ENCODE peak calls at places on chromosome 20, in nine cellular contexts. A is HCT116, F is esophagus squamous epithelium, Q is mammary epithelial cell, D is MM.1S, J is ovary, Z is A549, O is neural progenitor cell, L is thoracic aorta. X is an unnamed sample. For H3K4me1, the result is how much of the 10 kb centered on the place peaks cover.

GRCh38 chr20:17590245-17590644 is 20.4 kb downstream of the DSTN start:
- DNase-seq in Q (no peak), O (no peak), A (no peak), Z (no peak), D (no peak), L (no peak), F (no peak), J (no peak), X (no peak)

GRCh38 chr20:13125486-13125885 is 95.6 kb upstream of the ISM1 start:
- DNase-seq in A (no peak), F (no peak), D (no peak), L (no peak), Q (no peak), J (no peak), O (no peak), Z (no peak), X (no peak)

GRCh38 chr20:43904195-43904594 is 10.5 kb upstream of the TOX2 start:
- DNase-seq in J (no peak), A (no peak), F (no peak), Z (no peak), L (no peak), O (peak), Q (no peak), D (no peak), X (no peak)

GRCh38 chr20:32378461-32378860 is 20.3 kb downstream of the ASXL1 start:
- DNase-seq in Q (no peak), O (no peak), F (no peak), L (no peak), J (no peak), A (no peak), Z (no peak), D (no peak), X (no peak)

GRCh38 chr20:1775117-1775516 is 117.5 kb upstream of the SIRPG start:
- DNase-seq in Q (peak), O (no peak), J (no peak), D (no peak), Z (no peak), L (no peak), A (no peak), F (no peak), X (no peak)

GRCh38 chr20:1388706-1389483 is 4.0 kb downstream of the FKBP1A start:
- DNase-seq in Z (no peak), F (no peak), O (no peak), A (no peak), L (no peak), J (no peak), Q (no peak), D (no peak), X (no peak)

GRCh38 chr20:19789446-19789845 is 31.4 kb downstream of the RIN2 start:
- DNase-seq in Z (peak), D (no peak), A (no peak), J (no peak), O (peak), Q (no peak), L (no peak), F (no peak), X (no peak)

GRCh38 chr20:12715371-12715770 is 293.4 kb upstream of the SPTLC3 start:
- DNase-seq in L (no peak), D (no peak), Z (no peak), A (no peak), Q (peak), O (no peak), F (no peak), J (no peak), X (no peak)

GRCh38 chr20:57589123-57589727 is 28.3 kb downstream of the PCK1 start:
- DNase-seq in D (no peak), Z (no peak), A (no peak), L (no peak), Q (no peak), J (no peak), F (no peak), O (no peak), X (no peak)

GRCh38 chr20:1867495-1868260 is 27.5 kb upstream of the SIRPA start:
- DNase-seq in A (no peak), O (no peak), J (no peak), Z (no peak), F (no peak), Q (no peak), D (no peak), L (no peak), X (no peak)

GRCh38 chr20:46093531-46093930 is 3.8 kb upstream of the NCOA5 start:
- DNase-seq in L (no peak), O (no peak), Q (peak), D (no peak), A (no peak), J (no peak), Z (no peak), F (no peak), X (no peak)

GRCh38 chr20:34578040-34578439 is 19.5 kb downstream of the MAP1LC3A start:
- DNase-seq in A (no peak), O (no peak), F (no peak), D (no peak), Z (no peak), J (no peak), L (no peak), Q (no peak), X (no peak)

GRCh38 chr20:25280051-25280573 is 32.2 kb downstream of the PYGB start:
- DNase-seq in J (peak), Z (no peak), D (no peak), Q (no peak), F (no peak), O (no peak), L (no peak), A (no peak), X (peak)

GRCh38 chr20:16007164-16007563 is 566.1 kb downstream of the KIF16B start:
- DNase-seq in A (no peak), F (no peak), Z (no peak), D (peak), Q (no peak), O (no peak), L (no peak), J (no peak), X (no peak)

GRCh38 chr20:5058873-5059272 is 57.6 kb upstream of the SLC23A2 start:
- DNase-seq in J (no peak), D (no peak), L (no peak), A (no peak), F (no peak), O (no peak), Z (no peak), Q (no peak), X (no peak)
- H3K4me1 ChIP-seq in J (under half), D (under half), L (under half), A (under half), F (under half), O (under half), Z (under half), Q (under half), X (under half)

GRCh38 chr20:22386300-22386623 is 198.1 kb downstream of the FOXA2 start:
- DNase-seq in F (no peak), A (no peak), D (no peak), O (no peak), J (no peak), Q (no peak), L (no peak), Z (no peak), X (no peak)

GRCh38 chr20:22387452-22387851 is 196.9 kb downstream of the FOXA2 start:
- DNase-seq in J (no peak), A (no peak), F (no peak), Z (no peak), O (no peak), D (no peak), L (no peak), Q (peak), X (no peak)

GRCh38 chr20:22384978-22385377 is 199.4 kb downstream of the FOXA2 start:
- DNase-seq in D (no peak), F (no peak), A (no peak), J (no peak), O (no peak), Q (no peak), Z (no peak), L (no peak), X (no peak)

GRCh38 chr20:22383156-22383555 is 201.2 kb downstream of the FOXA2 start:
- DNase-seq in Z (no peak), L (no peak), F (no peak), Q (no peak), D (no peak), O (no peak), J (no peak), A (no peak), X (no peak)

DNA sequence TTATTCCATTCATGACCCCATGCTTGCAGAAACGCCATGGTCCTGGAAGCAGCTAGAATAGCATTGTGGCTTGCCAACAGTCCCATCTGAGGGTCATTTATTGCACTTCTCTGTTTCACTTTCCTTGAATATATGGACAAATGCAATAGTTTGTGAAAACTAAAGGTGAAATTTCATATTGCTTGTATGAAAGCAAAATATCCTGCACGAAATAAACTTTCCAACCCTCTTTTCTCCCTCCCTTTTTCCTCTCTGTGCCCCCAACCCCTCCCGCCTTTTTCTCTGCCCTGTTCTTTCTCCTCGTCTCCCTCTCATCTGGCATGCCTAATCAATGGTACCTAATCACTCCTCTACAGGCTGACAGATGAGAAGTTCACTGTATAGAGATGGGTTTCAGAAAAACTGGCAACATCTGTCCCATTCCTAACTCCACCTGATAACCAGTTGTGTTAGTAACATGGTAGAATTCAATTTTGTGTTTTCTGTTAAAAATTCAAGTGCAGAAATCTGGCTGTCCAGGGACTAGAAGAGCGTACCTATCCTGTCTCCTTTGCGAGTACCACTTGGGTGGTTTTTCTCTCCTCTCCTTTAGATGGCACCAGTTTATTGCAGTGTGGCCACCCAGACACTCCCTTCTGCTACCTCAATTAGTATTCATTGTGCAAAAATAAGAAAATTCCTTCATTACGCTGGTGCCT is 198.6 kb downstream of the FOXA2 start:
- DNase-seq in F (no peak), A (no peak), D (no peak), J (no peak), Z (peak), Q (peak), O (peak), L (no peak), X (no peak)
- TF ChIP-seq CTCF in F (no peak), A (peak), D (peak), J (no peak), Z (peak), Q (peak), O (peak), L (no peak), X (no peak)

DNA sequence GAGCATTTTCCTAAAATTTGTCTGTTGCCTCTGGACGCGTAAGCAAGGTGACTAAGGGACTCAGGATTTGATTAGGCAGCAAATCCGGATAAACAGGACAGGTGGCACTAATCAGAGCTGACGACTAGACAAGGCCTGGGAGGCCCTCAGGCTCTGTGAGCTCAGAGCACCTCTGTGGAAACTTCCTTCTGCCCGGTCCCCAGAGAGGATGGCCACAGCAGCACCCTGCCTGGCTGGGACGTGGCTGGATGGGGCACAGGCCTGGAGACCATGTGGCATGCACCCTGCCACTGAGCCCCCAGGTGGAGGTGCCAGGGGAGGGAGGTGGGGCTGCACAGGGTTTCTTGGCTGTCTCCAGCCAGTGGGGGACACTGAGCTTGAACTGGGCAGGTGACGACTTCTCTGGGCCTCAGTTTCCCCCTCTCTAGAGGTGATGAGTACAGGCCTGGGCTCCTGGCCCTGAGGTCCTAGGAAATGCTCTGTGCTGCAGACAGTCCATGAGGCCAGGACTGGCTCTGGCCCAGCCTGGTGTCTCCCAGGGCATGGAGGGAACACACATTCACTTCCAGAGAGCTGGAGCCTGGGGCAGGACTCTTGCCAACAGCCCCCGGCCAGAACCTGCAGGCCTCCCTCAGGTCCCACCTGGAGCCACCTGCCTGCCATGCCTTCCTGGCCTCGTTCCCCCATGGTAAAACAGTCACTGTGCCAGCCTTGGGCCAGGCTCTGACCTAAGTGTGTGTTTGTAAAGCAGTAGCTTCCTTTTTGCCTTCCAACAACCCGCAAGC is 39.7 kb upstream of the STX16 start:
- DNase-seq in J (no peak), Q (peak), D (no peak), F (no peak), L (no peak), Z (no peak), O (no peak), A (no peak), X (no peak)
- H3K27ac ChIP-seq in J (no peak), Q (no peak), D (no peak), F (peak), L (peak), Z (peak), O (no peak), A (no peak), X (no peak)

GRCh38 chr20:37234254-37234581 is 27.4 kb downstream of the GHRH start:
- DNase-seq in L (no peak), A (no peak), D (no peak), J (no peak), O (no peak), Q (no peak), F (no peak), Z (no peak), X (no peak)
- H3K4me1 ChIP-seq in L (under half), A (under half), D (under half), J (under half), O (under half), Q (under half), F (under half), Z (under half), X (under half)

DNA sequence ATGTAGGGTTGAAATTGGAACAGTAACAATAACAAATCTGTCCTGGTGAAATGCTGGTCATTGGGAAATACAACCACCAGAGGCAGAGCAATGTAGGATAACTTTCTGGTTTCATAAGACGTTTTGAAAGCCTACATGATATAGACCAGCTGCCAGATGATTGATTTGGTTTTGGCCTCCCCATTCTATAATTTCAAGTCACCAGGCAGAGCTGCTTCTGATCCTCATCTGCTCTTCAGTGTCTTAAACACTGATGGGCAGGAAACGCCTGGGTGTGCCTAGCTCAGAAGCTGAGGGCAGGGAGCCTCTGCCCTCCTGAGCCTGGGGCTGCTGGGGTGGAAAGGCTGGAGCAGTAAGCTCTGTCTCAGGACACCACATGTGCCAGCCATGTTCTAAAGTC is 24.5 kb downstream of the DHX35 start:
- DNase-seq in F (no peak), Z (no peak), Q (no peak), A (no peak), D (peak), O (no peak), J (no peak), L (no peak), X (no peak)
- TF ChIP-seq CTCF in F (no peak), Z (no peak), Q (no peak), A (no peak), D (peak), O (no peak), J (no peak), L (no peak), X (peak)